ENCODE peak calls at places on chromosomes 6 and 20, in ten cellular contexts. V, O, P, B, J, I, E, H, G and X are unnamed samples.

GRCh38 chr6:108174371-108175175 is 8.8 kb downstream of the NR2E1 start:
- DNase-seq in V (peak), O (peak), P (peak), B (peak), J (no peak), I (no peak), E (no peak), H (no peak), G (peak), X (peak)

GRCh38 chr6:44176935-44177509 is 18.4 kb downstream of the CAPN11 start:
- DNase-seq in V (no peak), O (no peak), P (no peak), B (peak), J (no peak), I (no peak), E (peak), H (no peak), G (peak), X (peak)

GRCh38 chr6:70310063-70310694 is 7.3 kb upstream of the COL9A1 start:
- DNase-seq in V (peak), O (peak), P (peak), B (no peak), J (no peak), I (peak), E (no peak), H (no peak), G (peak), X (peak)

GRCh38 chr6:42498473-42499128 is 46.9 kb upstream of the TRERF1 start:
- DNase-seq in V (no peak), O (no peak), P (no peak), B (no peak), J (no peak), I (no peak), E (no peak), H (peak), G (peak), X (no peak)

GRCh38 chr6:79385333-79385732 is 150.9 kb upstream of the HMGN3 start:
- DNase-seq in V (no peak), O (peak), P (no peak), B (no peak), J (no peak), I (no peak), E (no peak), H (no peak), G (no peak), X (no peak)

GRCh38 chr6:25027221-25027916 is 91.6 kb upstream of the RIPOR2 start:
- DNase-seq in V (no peak), O (no peak), P (no peak), B (peak), J (peak), I (no peak), E (peak), H (no peak), G (no peak), X (peak)

GRCh38 chr6:78427386-78427785 is 440.0 kb upstream of the IRAK1BP1 start:
- DNase-seq in V (no peak), O (no peak), P (no peak), B (no peak), J (no peak), I (no peak), E (no peak), H (no peak), G (no peak), X (no peak)

GRCh38 chr6:33175436-33176069 is 16.7 kb downstream of the COL11A2 start:
- DNase-seq in V (no peak), O (no peak), P (no peak), B (no peak), J (no peak), I (no peak), E (no peak), H (no peak), G (no peak), X (no peak)

GRCh38 chr20:21395666-21396044 is 1.7 kb downstream of the NKX2-4 start:
- DNase-seq in V (no peak), O (no peak), P (no peak), B (peak), J (no peak), I (no peak), E (peak), H (no peak), G (no peak), X (no peak)

GRCh38 chr6:136792945-136793289 is 640 bp upstream of the MAP3K5 start:
- DNase-seq in V (peak), O (peak), P (peak), B (peak), J (peak), I (peak), E (peak), H (peak), G (peak), X (peak)

GRCh38 chr6:156780117-156780641 is 3.0 kb downstream of the ARID1B start:
- DNase-seq in V (peak), O (peak), P (peak), B (peak), J (peak), I (peak), E (peak), H (peak), G (peak), X (peak)

GRCh38 chr6:156782691-156783320 is 5.6 kb downstream of the ARID1B start:
- DNase-seq in V (no peak), O (no peak), P (peak), B (no peak), J (no peak), I (no peak), E (no peak), H (no peak), G (no peak), X (no peak)

GRCh38 chr6:156783958-156784357 is 6.8 kb downstream of the ARID1B start:
- DNase-seq in V (no peak), O (no peak), P (no peak), B (no peak), J (no peak), I (no peak), E (no peak), H (no peak), G (no peak), X (peak)

GRCh38 chr6:156780962-156781705 is 4.0 kb downstream of the ARID1B start:
- DNase-seq in V (no peak), O (no peak), P (peak), B (no peak), J (no peak), I (no peak), E (no peak), H (no peak), G (no peak), X (no peak)

DNA sequence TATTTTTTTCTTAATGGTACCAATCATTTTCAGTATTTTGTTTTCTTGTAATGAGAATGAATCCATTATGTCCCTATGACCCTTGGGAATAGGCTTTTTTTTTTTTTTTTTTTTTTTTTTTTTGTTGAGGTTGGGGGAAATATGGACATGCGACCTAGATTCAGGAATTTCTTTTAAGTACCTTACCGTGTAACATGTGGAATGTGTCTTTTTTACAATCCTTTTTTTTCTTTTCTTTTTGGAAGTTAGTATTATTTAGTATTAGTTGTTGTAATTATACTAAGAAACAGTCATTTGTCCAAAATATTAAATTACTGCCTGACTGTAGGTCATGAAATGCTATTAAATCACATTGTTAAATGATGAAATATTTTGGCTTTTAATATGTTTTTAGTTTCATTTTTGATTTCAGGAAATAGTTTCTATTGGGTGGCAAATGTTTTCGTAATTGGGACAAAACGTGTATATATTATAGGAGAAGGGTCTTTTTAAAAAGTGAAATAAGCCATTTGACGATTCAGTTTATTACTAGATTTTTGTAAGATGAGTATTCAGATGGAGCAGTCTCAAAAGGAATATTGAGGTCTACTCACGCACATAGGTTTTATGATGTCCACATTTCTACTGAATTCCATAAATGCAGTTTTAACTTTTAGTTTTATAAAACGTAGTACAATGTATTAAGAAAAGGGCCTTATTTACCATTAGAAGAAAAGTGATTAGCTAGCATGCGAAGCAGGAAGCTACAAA is 4.9 kb downstream of the ARID1B start:
- DNase-seq in V (peak), O (no peak), P (peak), B (no peak), J (no peak), I (no peak), E (no peak), H (no peak), G (no peak), X (no peak)
- H3K4me3 ChIP-seq in V (peak), O (peak), P (peak), B (peak), J (peak), I (peak), E (peak), H (no peak), G (peak), X (no peak)

GRCh38 chr20:47503685-47504084 is 2.0 kb downstream of the NCOA3 start:
- DNase-seq in V (no peak), O (no peak), P (peak), B (no peak), J (no peak), I (no peak), E (no peak), H (no peak), G (peak), X (no peak)
- H3K4me3 ChIP-seq in V (peak), O (peak), P (peak), B (peak), J (peak), I (peak), E (peak), H (no peak), G (peak), X (no peak)

GRCh38 chr6:138568997-138569396 is 69.7 kb upstream of the NHSL1 start:
- DNase-seq in V (no peak), O (no peak), P (no peak), B (no peak), J (no peak), I (no peak), E (no peak), H (no peak), G (no peak), X (no peak)
- H3K4me3 ChIP-seq in V (no peak), O (no peak), P (no peak), B (no peak), J (no peak), I (no peak), E (no peak), H (no peak), G (no peak), X (no peak)

DNA sequence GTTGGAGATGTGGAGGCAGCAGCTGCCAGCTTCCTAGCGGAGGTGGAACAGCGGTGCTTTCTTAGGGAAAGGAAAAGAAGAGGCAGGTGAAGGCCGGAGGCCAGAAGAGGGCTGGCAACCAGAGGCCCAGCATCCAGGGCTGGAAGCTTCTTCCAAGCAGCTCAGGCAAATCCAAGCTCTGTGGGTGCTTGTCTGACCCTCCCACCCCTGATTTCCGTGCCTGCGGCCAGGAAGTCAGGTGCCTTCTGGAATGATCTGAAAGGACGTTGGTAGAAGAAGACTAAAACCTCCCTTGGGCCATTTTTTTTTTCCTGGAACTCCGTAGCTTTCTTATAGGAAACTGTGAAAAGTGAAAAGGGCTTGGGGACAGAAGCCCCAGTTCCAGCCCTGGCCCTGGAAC is 33.1 kb upstream of the GABRR1 start:
- DNase-seq in V (no peak), O (no peak), P (no peak), B (no peak), J (no peak), I (no peak), E (no peak), H (no peak), G (no peak), X (no peak)
- H3K4me3 ChIP-seq in V (no peak), O (no peak), P (no peak), B (no peak), J (no peak), I (no peak), E (no peak), H (no peak), G (no peak), X (no peak)

DNA sequence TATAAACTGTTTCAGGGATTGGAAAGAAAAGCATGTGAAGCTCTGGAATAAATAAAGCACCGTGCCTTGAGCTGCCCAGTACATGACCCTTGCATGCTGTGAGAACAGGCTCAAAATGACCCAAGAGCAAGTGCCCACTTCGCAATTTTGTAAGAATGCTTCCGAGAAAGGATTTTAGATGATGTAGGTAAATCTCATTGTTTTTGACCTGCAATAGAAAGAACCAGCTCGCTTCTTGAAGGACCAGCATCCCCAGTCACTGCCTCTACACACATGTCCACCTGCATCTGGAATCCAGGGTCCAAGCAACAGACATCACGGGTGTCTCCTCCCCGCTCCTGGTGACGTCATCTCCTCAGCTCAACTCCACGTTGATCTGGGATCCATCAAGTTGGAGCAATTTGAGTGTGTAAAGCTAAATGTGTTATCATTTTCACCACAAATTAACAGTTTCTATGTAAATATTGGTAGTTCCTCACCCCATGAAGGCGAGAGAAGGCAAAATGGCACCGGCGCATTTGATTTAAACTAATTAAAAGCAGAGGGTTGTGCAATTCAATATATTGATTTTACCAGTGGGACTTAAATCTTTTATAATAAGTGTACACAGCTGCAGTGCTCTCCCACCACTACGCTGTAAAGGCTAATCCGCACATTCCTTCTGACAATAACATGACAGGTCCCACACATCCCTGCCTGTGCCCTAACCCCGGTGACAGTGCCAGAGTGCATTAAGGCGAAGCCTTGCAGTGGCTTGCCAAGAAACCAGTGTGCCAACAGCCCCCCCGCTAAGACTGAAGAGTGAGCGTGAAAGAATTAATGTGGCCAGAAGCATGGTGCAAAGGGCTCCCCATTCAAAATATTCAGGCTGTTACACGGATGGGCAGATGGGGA is 6.1 kb downstream of the BMP7 start:
- DNase-seq in V (no peak), O (no peak), P (no peak), B (no peak), J (no peak), I (no peak), E (no peak), H (no peak), G (no peak), X (no peak)
- H3K4me3 ChIP-seq in V (no peak), O (no peak), P (no peak), B (no peak), J (no peak), I (no peak), E (no peak), H (no peak), G (no peak), X (no peak)

DNA sequence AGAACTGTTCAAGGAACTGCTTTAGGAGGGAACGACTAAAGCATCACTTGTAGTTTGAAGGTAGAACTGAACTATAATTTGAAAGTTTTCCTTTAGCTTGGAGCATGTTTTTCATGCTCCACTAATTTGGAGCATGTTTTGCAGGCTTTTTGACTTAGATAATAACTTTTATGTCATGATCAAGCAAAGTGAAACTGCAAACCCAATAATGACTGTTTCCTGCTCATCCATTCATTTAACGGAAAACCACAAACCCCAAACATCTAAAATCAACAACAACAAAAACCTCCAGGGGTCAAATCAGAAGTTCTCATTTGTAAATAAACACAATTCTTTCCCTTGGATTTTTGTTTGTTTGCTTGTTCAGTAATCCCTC is 2.8 kb downstream of the SIM1 start:
- DNase-seq in V (no peak), O (no peak), P (peak), B (no peak), J (no peak), I (no peak), E (no peak), H (no peak), G (no peak), X (no peak)
- H3K4me3 ChIP-seq in V (no peak), O (no peak), P (peak), B (no peak), J (no peak), I (no peak), E (no peak), H (no peak), G (no peak), X (no peak)

GRCh38 chr6:116438590-116439448 is 22.4 kb upstream of the CALHM6 start:
- DNase-seq in V (no peak), O (no peak), P (peak), B (no peak), J (no peak), I (no peak), E (no peak), H (no peak), G (no peak), X (no peak)

GRCh38 chr6:116443105-116443504 is 18.1 kb upstream of the CALHM6 start:
- DNase-seq in V (no peak), O (no peak), P (peak), B (no peak), J (no peak), I (no peak), E (no peak), H (no peak), G (no peak), X (no peak)

GRCh38 chr6:116436586-116436985 is 24.6 kb upstream of the CALHM6 start:
- DNase-seq in V (no peak), O (no peak), P (no peak), B (no peak), J (no peak), I (no peak), E (no peak), H (no peak), G (no peak), X (no peak)

GRCh38 chr6:116444092-116444491 is 17.1 kb upstream of the CALHM6 start:
- DNase-seq in V (peak), O (peak), P (peak), B (no peak), J (no peak), I (no peak), E (no peak), H (no peak), G (peak), X (no peak)

GRCh38 chr6:116439572-116439971 is 21.6 kb upstream of the CALHM6 start:
- DNase-seq in V (no peak), O (peak), P (peak), B (no peak), J (no peak), I (no peak), E (no peak), H (no peak), G (no peak), X (no peak)
- H3K4me3 ChIP-seq in V (no peak), O (no peak), P (no peak), B (no peak), J (no peak), I (no peak), E (no peak), H (no peak), G (no peak), X (no peak)

GRCh38 chr20:7585126-7585679 is 355.1 kb downstream of the HAO1 start:
- DNase-seq in V (no peak), O (peak), P (peak), B (no peak), J (no peak), I (no peak), E (no peak), H (no peak), G (no peak), X (no peak)
- H3K4me3 ChIP-seq in V (no peak), O (no peak), P (no peak), B (no peak), J (no peak), I (no peak), E (no peak), H (no peak), G (no peak), X (no peak)